ENCODE peak calls at places on chromosomes 3 and 15, in four cellular contexts. X, K, W and S are unnamed samples.

GRCh38 chr3:170753421-170754344 is 116.3 kb downstream of the RPL22L1 start:
- DNase-seq in X (peak; percentile 63), K (no peak), W (peak; percentile 89), S (no peak)

GRCh38 chr3:58398669-58399333 is 34.8 kb downstream of the PDHB start:
- DNase-seq in X (no peak), K (no peak), W (no peak), S (no peak)

GRCh38 chr3:151404316-151404715 is 19.8 kb upstream of the P2RY12 start:
- DNase-seq in X (peak; percentile 23), K (peak; percentile 11), W (peak; percentile 31), S (no peak)

GRCh38 chr3:147351301-147351700 is 55.0 kb downstream of the ZIC4 start:
- DNase-seq in X (no peak), K (no peak), W (no peak), S (no peak)

GRCh38 chr3:160003520-160004128 is 15.0 kb downstream of the IL12A start:
- DNase-seq in X (peak; percentile 78), K (peak; percentile 26), W (peak; percentile 69), S (peak; percentile 70)

GRCh38 chr3:140441006-140441405 is 236.9 kb upstream of the TRIM42 start:
- DNase-seq in X (peak; percentile 72), K (no peak), W (peak; percentile 80), S (no peak)

GRCh38 chr15:57784081-57784488 is 77.6 kb downstream of the POLR2M start:
- DNase-seq in X (no peak), K (no peak), W (peak; percentile 82), S (no peak)

GRCh38 chr3:196388946-196389345 is 43.3 kb downstream of the UBXN7 start:
- DNase-seq in X (no peak), K (no peak), W (peak; percentile 54), S (no peak)

GRCh38 chr15:64282701-64283100 is 73.3 kb downstream of the CSNK1G1 start:
- DNase-seq in X (no peak), K (no peak), W (peak; percentile 51), S (no peak)

GRCh38 chr3:10284496-10284895 is 8.3 kb downstream of the GHRL start:
- DNase-seq in X (no peak), K (no peak), W (no peak), S (no peak)

GRCh38 chr3:48591436-48591835 is 3.7 kb downstream of the COL7A1 start:
- DNase-seq in X (no peak), K (no peak), W (no peak), S (no peak)

GRCh38 chr15:101526890-101527289 is 37.4 kb upstream of the PCSK6 start:
- DNase-seq in X (no peak), K (no peak), W (no peak), S (no peak)

GRCh38 chr15:68187559-68187958 is 17.6 kb downstream of the CALML4 start:
- DNase-seq in X (no peak), K (no peak), W (peak; percentile 85), S (no peak)

GRCh38 chr3:19467761-19468160 is 319.5 kb downstream of the KCNH8 start:
- DNase-seq in X (no peak), K (no peak), W (no peak), S (no peak)

GRCh38 chr15:65375871-65376552 is 1.8 kb downstream of the IGDCC3 start:
- DNase-seq in X (no peak), K (no peak), W (no peak), S (peak; percentile 8)

GRCh38 chr15:90706394-90707327 is 10.5 kb upstream of the BLM start:
- DNase-seq in X (no peak), K (no peak), W (no peak), S (no peak)

GRCh38 chr15:74937226-74937601 is 659 bp downstream of the COX5A start:
- DNase-seq in X (no peak), K (peak; percentile 63), W (no peak), S (peak; percentile 72)

GRCh38 chr15:89958107-89958805 is 42.9 kb upstream of the ZNF710 start:
- DNase-seq in X (no peak), K (no peak), W (no peak), S (no peak)

GRCh38 chr3:16395229-16395628 is 118.3 kb downstream of the RFTN1 start:
- DNase-seq in X (no peak), K (no peak), W (no peak), S (no peak)

GRCh38 chr3:170222647-170223541 is 670 bp downstream of the PRKCI start:
- DNase-seq in X (peak; percentile 48), K (peak; percentile 25), W (peak; percentile 42), S (peak; percentile 55)

GRCh38 chr3:40476478-40477470 is at the start of gene ZNF619:
- DNase-seq in X (peak; percentile 75), K (peak; percentile 59), W (peak; percentile 80), S (peak; percentile 65)

GRCh38 chr15:74823324-74823723 is 3.1 kb upstream of the CPLX3 start:
- DNase-seq in X (peak; percentile 11), K (no peak), W (no peak), S (peak; percentile 54)